ENCODE peak calls at places on chromosomes 5 and 9, in ten cellular contexts. E, Z, B, Y, K, M, N, U, W and V are unnamed samples.

GRCh38 chr9:127684576-127684975 is 22.2 kb upstream of the CFAP157 start:
- DNase-seq in Z (no peak), Y (no peak), B (no peak), E (no peak), N (no peak), M (no peak), U (no peak), K (no peak), W (no peak), V (no peak)

GRCh38 chr5:179904463-179905143 is 3.1 kb downstream of the TBC1D9B start:
- DNase-seq in U (no peak), N (no peak), M (peak), B (no peak), W (no peak), Y (no peak), E (no peak), Z (peak), K (no peak), V (no peak)

GRCh38 chr5:27216367-27216941 is 178.1 kb upstream of the CDH9 start:
- DNase-seq in M (no peak), B (no peak), W (no peak), E (no peak), Z (no peak), N (no peak), Y (no peak), K (no peak), U (no peak), V (no peak)

GRCh38 chr9:104927216-104927911 is 591 bp downstream of the ABCA1 start:
- DNase-seq in Z (peak), Y (peak), W (peak), M (peak), E (no peak), N (peak), U (peak), K (peak), B (peak), V (peak)

GRCh38 chr9:137176302-137177182 is 4.7 kb upstream of the TMEM210 start:
- DNase-seq in B (no peak), Y (no peak), Z (no peak), M (peak), W (no peak), E (no peak), U (no peak), N (no peak), K (no peak), V (peak)

GRCh38 chr9:98823666-98824334 is 16.3 kb downstream of the GALNT12 start:
- DNase-seq in U (no peak), Y (no peak), B (peak), K (no peak), N (no peak), M (no peak), E (no peak), Z (no peak), W (no peak), V (no peak)

GRCh38 chr9:73270967-73271722 is 119.5 kb downstream of the ANXA1 start:
- DNase-seq in Z (no peak), M (peak), E (no peak), K (no peak), U (no peak), Y (no peak), N (no peak), W (no peak), B (no peak), V (no peak)

GRCh38 chr9:94269264-94269663 is 10.2 kb downstream of the ZNF169 start:
- DNase-seq in E (no peak), B (no peak), W (no peak), N (no peak), M (no peak), K (no peak), Y (no peak), U (no peak), Z (no peak), V (no peak)

GRCh38 chr5:15914603-15915002 is 265.0 kb downstream of the MARCHF11 start:
- DNase-seq in Z (no peak), N (no peak), W (no peak), M (no peak), K (no peak), B (no peak), U (no peak), Y (no peak), E (no peak), V (no peak)

GRCh38 chr5:177474094-177474493 is 660 bp upstream of the DBN1 start:
- DNase-seq in E (no peak), M (no peak), W (no peak), K (no peak), Z (no peak), U (no peak), Y (peak), B (no peak), N (peak), V (no peak)

GRCh38 chr5:177471610-177472356 is 1.7 kb downstream of the DBN1 start:
- DNase-seq in Z (no peak), W (no peak), B (no peak), U (no peak), Y (peak), E (no peak), N (peak), K (no peak), M (no peak), V (no peak)

GRCh38 chr5:177473461-177473991 is at the start of gene DBN1:
- DNase-seq in K (no peak), Y (peak), E (no peak), Z (no peak), W (peak), U (peak), M (peak), N (peak), B (no peak), V (peak)

GRCh38 chr5:177470759-177471536 is 2.5 kb downstream of the DBN1 start:
- DNase-seq in N (peak), B (no peak), Z (no peak), U (no peak), E (no peak), W (no peak), Y (no peak), M (no peak), K (no peak), V (no peak)

GRCh38 chr5:177472460-177473441 is 683 bp downstream of the DBN1 start:
- DNase-seq in Y (peak), K (no peak), E (no peak), W (peak), Z (peak), M (peak), U (peak), B (no peak), N (peak), V (no peak)
- TF ChIP-seq POLR2A in Y (no peak), K (no peak), E (no peak), W (no peak), Z (no peak), M (no peak), U (no peak), B (no peak), N (peak), V (no peak)

GRCh38 chr9:32550609-32551490 is 1.3 kb upstream of the SMIM27 start:
- DNase-seq in B (peak), N (peak), Y (peak), E (peak), Z (peak), M (peak), K (peak), W (peak), U (peak), V (peak)
- TF ChIP-seq POLR2A in B (no peak), N (peak), Y (peak), E (peak), Z (peak), M (no peak), K (no peak), W (peak), U (peak), V (peak)

DNA sequence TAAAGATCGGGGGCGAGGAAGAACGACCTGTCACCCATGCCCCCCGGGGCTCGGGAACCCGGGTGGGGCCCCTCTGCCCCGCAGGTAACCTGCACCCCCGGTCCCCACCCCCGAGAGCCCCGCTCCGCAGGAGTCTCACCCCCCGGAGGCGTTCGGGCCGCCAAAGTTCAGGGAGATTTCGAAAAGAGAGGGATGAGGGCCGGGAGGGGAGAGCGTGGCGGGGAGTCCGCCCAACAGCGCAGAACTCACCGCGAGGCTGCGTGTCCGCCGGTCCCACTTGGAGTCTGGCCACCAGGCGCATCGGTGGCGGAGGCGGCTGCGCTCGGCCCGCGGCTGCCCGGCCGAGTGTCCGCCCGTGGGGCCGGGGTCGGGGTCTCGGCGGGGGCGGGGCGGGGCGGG is at the start of gene PHF19:
- DNase-seq in Z (peak), U (no peak), M (no peak), W (peak), N (peak), K (peak), B (no peak), E (no peak), Y (no peak), V (peak)
- TF ChIP-seq POLR2A in Z (no peak), U (no peak), M (peak), W (peak), N (no peak), K (no peak), B (no peak), E (no peak), Y (no peak), V (no peak)

GRCh38 chr9:77708416-77708815 is 60.3 kb upstream of the GNA14 start:
- DNase-seq in K (no peak), M (no peak), W (no peak), U (no peak), N (no peak), E (no peak), Y (no peak), Z (no peak), B (no peak), V (no peak)

GRCh38 chr9:77712533-77713130 is 64.5 kb upstream of the GNA14 start:
- DNase-seq in U (no peak), K (no peak), W (no peak), N (no peak), B (no peak), Y (no peak), M (peak), E (no peak), Z (no peak), V (no peak)

GRCh38 chr9:77714077-77714549 is 66.0 kb upstream of the GNA14 start:
- DNase-seq in E (no peak), Y (no peak), B (no peak), U (no peak), K (no peak), Z (no peak), N (no peak), M (peak), W (no peak), V (no peak)

GRCh38 chr9:77710276-77710675 is 62.2 kb upstream of the GNA14 start:
- DNase-seq in W (no peak), N (no peak), M (no peak), Y (no peak), U (no peak), B (no peak), E (no peak), Z (no peak), K (no peak), V (no peak)

GRCh38 chr9:77710965-77711657 is 63.0 kb upstream of the GNA14 start:
- DNase-seq in Y (no peak), M (no peak), N (no peak), K (no peak), W (no peak), B (no peak), U (no peak), E (no peak), Z (no peak), V (no peak)
- TF ChIP-seq POLR2A in Y (no peak), M (no peak), N (no peak), K (no peak), W (no peak), B (no peak), U (no peak), E (no peak), Z (no peak), V (no peak)